ENCODE peak calls at places on chromosomes 5 and 9, in six cellular contexts. B, D, N, X, J and S are unnamed samples.

GRCh38 chr9:135101926-135102325 is 14.5 kb downstream of the OLFM1 start:
- DNase-seq in B (no peak), D (no peak), N (no peak), X (no peak), J (no peak), S (no peak)

GRCh38 chr5:111512026-111512405 is 319 bp downstream of the STARD4 start:
- DNase-seq in B (no peak), D (no peak), N (no peak), X (peak; percentile 18), J (peak; percentile 54), S (no peak)

GRCh38 chr9:125407974-125408900 is 146.6 kb downstream of the GAPVD1 start:
- DNase-seq in B (no peak), D (peak; percentile 97), N (no peak), X (peak; percentile 39), J (peak; percentile 88), S (peak; percentile 98)

GRCh38 chr5:36607114-36607561 is 732 bp downstream of the SLC1A3 start:
- DNase-seq in B (no peak), D (no peak), N (no peak), X (no peak), J (no peak), S (no peak)

GRCh38 chr9:128728298-128728697 is 4.4 kb upstream of the ZDHHC12 start:
- DNase-seq in B (no peak), D (no peak), N (no peak), X (no peak), J (no peak), S (no peak)

GRCh38 chr5:111254613-111255012 is 30.4 kb downstream of the CAMK4 start:
- DNase-seq in B (peak; percentile 95), D (no peak), N (no peak), X (no peak), J (no peak), S (peak; percentile 18)

GRCh38 chr9:118459832-118460425 is 755.7 kb downstream of the TLR4 start:
- DNase-seq in B (no peak), D (no peak), N (no peak), X (no peak), J (no peak), S (no peak)

GRCh38 chr5:143471041-143471509 is 67.6 kb upstream of the NR3C1 start:
- DNase-seq in B (no peak), D (no peak), N (no peak), X (no peak), J (no peak), S (no peak)

GRCh38 chr5:136446565-136446964 is 81.2 kb upstream of the TRPC7 start:
- DNase-seq in B (no peak), D (no peak), N (no peak), X (peak; percentile 6), J (no peak), S (no peak)

DNA sequence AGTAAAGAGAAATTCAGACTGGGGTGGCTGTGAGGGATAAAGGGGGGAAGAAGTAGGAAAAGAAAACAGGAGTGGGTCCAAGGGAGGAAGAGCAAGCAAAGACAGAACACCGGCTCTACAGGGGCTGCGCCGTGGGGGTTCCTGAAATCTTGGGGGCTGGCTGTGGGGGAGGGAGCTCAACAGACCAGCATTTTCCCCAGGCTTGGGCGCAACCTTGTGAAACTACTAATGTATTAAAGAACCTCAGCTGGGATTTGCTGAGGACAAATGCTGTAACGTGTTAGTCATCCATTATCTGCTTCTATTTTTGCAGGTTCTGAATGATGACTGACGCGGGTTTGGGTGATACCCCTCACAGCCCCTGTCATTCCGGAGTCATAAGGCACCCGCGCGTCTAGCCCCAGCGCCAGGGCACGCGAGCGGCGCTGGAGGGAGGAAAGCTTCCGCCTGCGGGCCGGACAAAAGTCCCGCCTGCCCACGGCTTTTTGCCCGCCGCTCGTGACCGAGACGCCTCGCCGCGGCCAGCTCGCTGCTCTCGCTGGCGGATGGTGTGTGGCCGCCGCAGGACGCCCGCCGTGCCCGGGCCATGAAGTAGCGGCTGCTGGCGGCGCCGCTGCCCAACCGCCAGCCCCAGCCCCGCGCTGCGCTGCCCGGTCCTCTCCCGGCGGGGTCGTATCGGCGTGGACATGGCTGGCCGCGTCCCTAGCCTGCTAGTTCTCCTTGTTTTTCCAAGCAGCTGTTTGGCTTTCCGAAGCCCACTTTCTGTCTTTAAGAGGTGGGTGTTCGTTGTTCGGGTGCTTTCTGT is 110.6 kb downstream of the PAM start:
- DNase-seq in B (peak; percentile 9), D (peak; percentile 17), N (peak; percentile 46), X (no peak), J (peak; percentile 2), S (peak; percentile 30)
- TF ChIP-seq POLR2A in B (peak; percentile 65), D (peak; percentile 61), N (no peak), X (no peak), J (no peak), S (peak; percentile 62)

GRCh38 chr5:93294996-93295395 is 286.0 kb downstream of the NR2F1-AS1 start:
- DNase-seq in B (no peak), D (no peak), N (no peak), X (no peak), J (no peak), S (no peak)

GRCh38 chr5:93289915-93290314 is 291.1 kb downstream of the NR2F1-AS1 start:
- DNase-seq in B (no peak), D (no peak), N (no peak), X (peak; percentile 46), J (no peak), S (no peak)

GRCh38 chr5:93299596-93300308 is 281.3 kb downstream of the NR2F1-AS1 start:
- DNase-seq in B (no peak), D (no peak), N (peak; percentile 7), X (no peak), J (no peak), S (no peak)

GRCh38 chr5:93296338-93296737 is 284.7 kb downstream of the NR2F1-AS1 start:
- DNase-seq in B (no peak), D (no peak), N (no peak), X (no peak), J (no peak), S (no peak)

DNA sequence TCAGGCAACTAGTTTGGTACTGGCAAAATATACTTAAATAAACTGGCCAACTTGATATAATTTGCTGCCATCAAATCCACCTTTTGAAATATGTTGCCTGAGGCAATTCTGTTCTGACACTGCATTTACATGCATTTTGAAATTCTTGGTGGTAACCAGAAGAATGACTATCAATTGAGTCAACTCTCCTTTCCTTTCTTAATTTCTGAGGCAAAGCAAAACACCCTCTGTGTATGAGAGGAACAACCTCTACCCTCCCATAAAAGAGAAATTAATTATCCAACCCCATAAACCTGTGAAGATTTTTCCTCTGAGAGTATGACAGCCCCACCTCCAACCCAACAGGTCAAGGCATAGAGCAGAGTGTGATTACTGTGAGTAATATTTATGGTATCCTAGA is 286.8 kb downstream of the NR2F1-AS1 start:
- DNase-seq in B (no peak), D (no peak), N (no peak), X (no peak), J (no peak), S (no peak)
- TF ChIP-seq TAF1 in B (no peak), D (no peak), N (no peak), X (no peak), J (no peak), S (no peak)

GRCh38 chr5:58076473-58077257 is 383.2 kb downstream of the PLK2 start:
- DNase-seq in B (no peak), D (no peak), N (no peak), X (no peak), J (no peak), S (no peak)

GRCh38 chr5:58074717-58075116 is 385.2 kb downstream of the PLK2 start:
- DNase-seq in B (no peak), D (no peak), N (no peak), X (no peak), J (no peak), S (no peak)

GRCh38 chr5:58077966-58078365 is 381.9 kb downstream of the PLK2 start:
- DNase-seq in B (no peak), D (no peak), N (no peak), X (no peak), J (no peak), S (no peak)

GRCh38 chr5:58075907-58076306 is 384.0 kb downstream of the PLK2 start:
- DNase-seq in B (no peak), D (no peak), N (no peak), X (no peak), J (no peak), S (no peak)

DNA sequence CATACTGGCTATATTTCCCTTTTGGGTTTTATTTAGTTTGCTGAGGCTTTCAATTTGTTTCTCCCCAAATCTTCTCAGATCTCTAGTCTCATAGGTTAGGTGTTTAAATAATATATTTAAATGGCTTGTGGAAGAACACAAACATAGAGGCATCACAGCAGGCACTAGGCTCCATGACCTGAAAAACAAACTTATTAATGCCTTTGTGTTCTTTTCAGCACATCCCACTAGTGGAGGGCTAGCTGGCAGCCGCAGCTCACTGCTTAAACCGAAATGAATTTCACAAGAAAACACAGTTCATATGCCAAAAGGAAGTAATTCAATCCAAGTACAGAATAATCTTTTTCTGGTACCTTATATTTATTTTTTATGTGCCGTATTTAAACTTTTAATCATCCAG is 382.5 kb downstream of the PLK2 start:
- DNase-seq in B (no peak), D (no peak), N (no peak), X (no peak), J (no peak), S (no peak)
- TF ChIP-seq POLR2A in B (no peak), D (no peak), N (no peak), X (no peak), J (no peak), S (no peak)

GRCh38 chr5:51382759-51383493 is at the start of gene ISL1:
- DNase-seq in B (no peak), D (no peak), N (no peak), X (no peak), J (peak; percentile 45), S (no peak)

GRCh38 chr5:51383494-51384081 is 340 bp downstream of the ISL1 start:
- DNase-seq in B (no peak), D (no peak), N (no peak), X (no peak), J (no peak), S (no peak)

GRCh38 chr5:51386916-51387853 is 3.9 kb downstream of the ISL1 start:
- DNase-seq in B (no peak), D (no peak), N (no peak), X (no peak), J (no peak), S (no peak)

GRCh38 chr5:51384281-51384840 is 1.1 kb downstream of the ISL1 start:
- DNase-seq in B (no peak), D (no peak), N (no peak), X (no peak), J (no peak), S (no peak)

GRCh38 chr5:51385214-51385613 is 2.0 kb downstream of the ISL1 start:
- DNase-seq in B (no peak), D (no peak), N (no peak), X (no peak), J (no peak), S (no peak)
- TF ChIP-seq TAF1 in B (no peak), D (no peak), N (no peak), X (no peak), J (no peak), S (no peak)

DNA sequence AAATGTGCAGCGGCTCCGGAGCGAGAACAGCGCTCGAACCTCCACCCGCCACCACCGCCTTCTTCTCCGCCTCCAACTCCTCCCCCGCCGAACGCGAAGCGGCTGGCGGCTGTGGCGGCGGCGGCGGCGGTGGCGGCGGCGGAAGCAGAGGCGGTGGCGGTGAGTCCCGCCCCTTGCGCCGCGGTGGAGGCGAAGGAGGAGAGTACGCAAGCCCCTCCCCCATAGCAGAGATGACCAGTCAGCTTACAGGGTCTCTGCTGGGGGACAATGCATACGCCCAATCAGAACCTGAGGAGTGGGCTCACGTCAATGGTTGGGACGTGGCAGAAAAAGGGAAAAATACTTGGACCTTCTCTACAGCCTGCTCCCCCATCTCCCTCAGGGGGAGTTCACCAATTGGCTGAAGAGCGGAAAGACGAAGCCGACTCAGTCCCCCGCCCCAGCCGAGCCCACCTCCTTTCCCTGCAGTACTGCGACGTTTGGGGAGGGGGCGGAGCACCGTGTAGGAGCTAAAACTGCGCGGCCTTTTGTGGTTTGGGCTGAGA is at the start of gene PJA2:
- DNase-seq in B (peak; percentile 99), D (peak; percentile 66), N (peak; percentile 99), X (peak; percentile 99), J (peak; percentile 98), S (peak; percentile 71)
- TF ChIP-seq POLR2A in B (no peak), D (no peak), N (peak; percentile 63), X (peak; percentile 55), J (no peak), S (no peak)